ENCODE peak calls at places on chromosomes 16 and 17, in seven cellular contexts. E, Y, X, D, A, B and O are unnamed samples.

GRCh38 chr16:85653226-85653917 is 35.4 kb downstream of the GINS2 start:
- DNase-seq in E (no peak), Y (no peak), X (no peak), D (no peak), A (peak; percentile 40), B (no peak), O (no peak)

GRCh38 chr17:13114601-13115024 is 96.8 kb upstream of the ELAC2 start:
- DNase-seq in E (no peak), Y (no peak), X (peak; percentile 13), D (peak; percentile 49), A (peak; percentile 52), B (peak; percentile 39), O (peak; percentile 59)

GRCh38 chr16:53821957-53822625 is 118.1 kb downstream of the FTO start:
- DNase-seq in E (no peak), Y (no peak), X (no peak), D (no peak), A (peak; percentile 68), B (no peak), O (no peak)

GRCh38 chr16:12573300-12573699 is 230.4 kb downstream of the CPPED1 start:
- DNase-seq in E (peak; percentile 54), Y (no peak), X (no peak), D (no peak), A (no peak), B (no peak), O (no peak)

GRCh38 chr17:79798296-79799173 is 1.7 kb upstream of the CBX8 start:
- DNase-seq in E (no peak), Y (no peak), X (no peak), D (no peak), A (no peak), B (no peak), O (no peak)

GRCh38 chr17:81432873-81433451 is 37.7 kb downstream of the BAHCC1 start:
- DNase-seq in E (no peak), Y (no peak), X (no peak), D (no peak), A (no peak), B (peak; percentile 85), O (no peak)

GRCh38 chr16:57688987-57689771 is 5.4 kb upstream of the DRC7 start:
- DNase-seq in E (no peak), Y (no peak), X (no peak), D (no peak), A (no peak), B (no peak), O (no peak)

GRCh38 chr17:76333673-76334505 is 19.8 kb downstream of the PRPSAP1 start:
- DNase-seq in E (no peak), Y (no peak), X (no peak), D (no peak), A (no peak), B (no peak), O (no peak)

GRCh38 chr16:3659200-3659599 is 4.7 kb downstream of the DNASE1 start:
- DNase-seq in E (no peak), Y (no peak), X (no peak), D (no peak), A (peak; percentile 14), B (no peak), O (no peak)

GRCh38 chr17:73814070-73814469 is 169.8 kb upstream of the SDK2 start:
- DNase-seq in E (no peak), Y (no peak), X (no peak), D (no peak), A (no peak), B (no peak), O (no peak)

GRCh38 chr16:48433849-48434530 is 48.8 kb upstream of the SIAH1 start:
- DNase-seq in E (no peak), Y (no peak), X (no peak), D (no peak), A (no peak), B (no peak), O (no peak)

GRCh38 chr17:39600469-39601009 is 7.2 kb downstream of the NEUROD2 start:
- DNase-seq in E (no peak), Y (no peak), X (no peak), D (no peak), A (no peak), B (no peak), O (no peak)

GRCh38 chr17:39601010-39601597 is 6.6 kb downstream of the NEUROD2 start:
- DNase-seq in E (no peak), Y (no peak), X (no peak), D (no peak), A (no peak), B (no peak), O (no peak)

GRCh38 chr17:39598635-39599005 is 9.1 kb downstream of the NEUROD2 start:
- DNase-seq in E (no peak), Y (no peak), X (no peak), D (no peak), A (no peak), B (no peak), O (no peak)

GRCh38 chr17:39599006-39599664 is 8.6 kb downstream of the NEUROD2 start:
- DNase-seq in E (no peak), Y (no peak), X (no peak), D (no peak), A (no peak), B (peak; percentile 39), O (no peak)

GRCh38 chr17:39599665-39600468 is 7.9 kb downstream of the NEUROD2 start:
- DNase-seq in E (no peak), Y (no peak), X (no peak), D (no peak), A (no peak), B (no peak), O (no peak)
- TF ChIP-seq CTCF in E (no peak), Y (no peak), X (no peak), D (no peak), A (no peak), B (no peak), O (no peak)

GRCh38 chr17:63772801-63773271 is 561 bp downstream of the CCDC47 start:
- DNase-seq in E (no peak), Y (no peak), X (no peak), D (no peak), A (peak; percentile 25), B (no peak), O (no peak)

GRCh38 chr17:63773272-63774140 is at the start of gene CCDC47:
- DNase-seq in E (peak; percentile 99), Y (peak; percentile 97), X (peak; percentile 98), D (peak; percentile 97), A (peak; percentile 99), B (peak; percentile 99), O (peak; percentile 95)

GRCh38 chr17:63775420-63775819 is 1.4 kb downstream of the DDX42 start:
- DNase-seq in E (no peak), Y (no peak), X (no peak), D (no peak), A (no peak), B (no peak), O (no peak)

GRCh38 chr17:63774982-63775290 is 966 bp downstream of the DDX42 start:
- DNase-seq in E (no peak), Y (no peak), X (no peak), D (no peak), A (peak; percentile 22), B (no peak), O (no peak)

DNA sequence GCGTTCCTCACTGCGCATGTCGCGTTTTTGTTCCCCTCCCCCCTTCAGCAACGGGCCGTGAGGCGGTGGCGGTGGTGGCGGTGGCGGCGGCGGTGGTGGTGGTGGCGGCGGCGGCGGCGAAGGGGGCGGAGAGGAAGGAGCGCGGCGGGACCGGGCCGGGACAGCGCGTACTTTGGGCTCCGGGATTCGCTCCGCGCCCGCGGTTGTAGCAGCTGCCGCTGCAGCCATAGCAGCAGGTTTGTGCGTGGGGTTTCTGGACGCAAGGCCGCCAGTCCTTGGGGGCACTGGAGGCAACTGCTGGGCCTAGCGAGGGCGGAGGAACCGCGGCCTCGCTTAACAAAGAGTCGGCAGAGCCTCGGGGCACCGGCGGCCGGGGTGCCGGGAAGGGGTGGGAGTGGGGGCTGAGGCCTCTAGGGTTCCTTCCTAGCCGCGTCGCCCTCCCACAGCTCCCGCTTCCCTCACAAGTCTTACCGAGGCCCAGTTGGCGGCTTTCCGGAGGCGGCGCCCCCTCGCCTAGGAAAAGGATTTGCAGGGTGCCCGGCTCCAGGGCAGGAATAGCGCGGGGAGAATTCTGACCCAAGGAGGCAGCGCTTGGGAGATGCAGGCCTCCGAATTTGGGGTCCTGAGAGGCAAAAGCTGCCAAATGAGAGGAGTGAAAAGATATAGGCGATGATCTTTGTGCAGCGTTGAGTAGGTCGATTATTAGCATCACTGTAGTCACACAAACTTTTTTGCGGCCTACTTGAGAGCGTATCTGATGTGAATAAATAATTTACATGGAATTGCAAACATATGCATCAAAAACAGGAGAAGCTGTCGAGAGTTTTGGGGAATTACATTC is at the start of gene DDX42:
- DNase-seq in E (peak; percentile 77), Y (no peak), X (no peak), D (peak; percentile 82), A (peak; percentile 63), B (peak; percentile 95), O (peak; percentile 91)
- TF ChIP-seq CTCF in E (no peak), Y (no peak), X (no peak), D (no peak), A (peak; percentile 3), B (no peak), O (peak; percentile 32)

GRCh38 chr16:89172901-89173628 is 1.5 kb downstream of the CDH15 start:
- DNase-seq in E (no peak), Y (no peak), X (no peak), D (no peak), A (no peak), B (no peak), O (no peak)

GRCh38 chr16:89173629-89173921 is 2.0 kb downstream of the CDH15 start:
- DNase-seq in E (no peak), Y (no peak), X (no peak), D (no peak), A (no peak), B (no peak), O (no peak)

GRCh38 chr16:89170346-89171215 is 967 bp upstream of the CDH15 start:
- DNase-seq in E (no peak), Y (no peak), X (peak; percentile 46), D (no peak), A (no peak), B (no peak), O (no peak)

GRCh38 chr16:89171216-89172170 is at the start of gene CDH15:
- DNase-seq in E (peak; percentile 95), Y (peak; percentile 89), X (peak; percentile 98), D (peak; percentile 86), A (peak; percentile 82), B (peak; percentile 99), O (peak; percentile 79)

GRCh38 chr16:89172171-89172900 is 788 bp downstream of the CDH15 start:
- DNase-seq in E (no peak), Y (no peak), X (no peak), D (no peak), A (no peak), B (no peak), O (no peak)
- TF ChIP-seq CTCF in E (no peak), Y (no peak), X (no peak), D (no peak), A (no peak), B (no peak), O (no peak)

DNA sequence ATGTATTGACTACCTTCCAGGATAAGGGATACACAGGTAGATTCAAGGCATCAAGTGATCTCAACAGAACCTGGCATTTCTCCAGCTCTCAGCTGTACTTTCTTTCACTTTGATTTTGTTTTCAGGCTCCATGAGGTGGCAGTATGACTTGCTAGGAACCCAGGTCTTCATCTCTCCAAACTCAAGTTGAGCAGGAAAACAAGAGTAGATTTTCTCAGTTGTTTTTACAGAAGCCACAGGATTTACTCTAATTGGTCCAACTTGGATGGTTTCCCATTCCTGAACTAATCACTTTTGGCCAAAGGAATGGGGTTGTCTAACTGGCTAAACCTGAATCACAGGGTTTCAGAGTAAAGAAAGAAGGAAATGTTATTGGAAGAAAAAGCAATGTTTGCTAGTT is 146.6 kb downstream of the TRIM37 start:
- DNase-seq in E (no peak), Y (no peak), X (no peak), D (no peak), A (peak; percentile 62), B (no peak), O (no peak)
- TF ChIP-seq CTCF in E (no peak), Y (no peak), X (no peak), D (no peak), A (peak; percentile 36), B (peak; percentile 34), O (no peak)